ENCODE peak calls at places on chromosomes 7 and 10, in nine cellular contexts. E is fibroblast of lung, N is heart left ventricle, O is AG04449, M is GM20000, T is choroid plexus epithelial cell, Z is OCI-LY7, R is body of pancreas, J is glutamatergic neuron. P is an unnamed sample.

GRCh38 chr7:48171190-48171589 is at the start of gene ABCA13:
- DNase-seq in E (peak), O (no peak), T (peak), J (no peak), R (no peak), N (no peak), Z (no peak), M (no peak), P (no peak)

GRCh38 chr7:75962607-75963382 is 31.6 kb downstream of the TMEM120A start:
- DNase-seq in M (no peak), T (peak), O (no peak), N (peak), Z (no peak), J (no peak), E (peak), R (no peak), P (no peak)

GRCh38 chr7:152435384-152436278 is at the start of gene KMT2C:
- DNase-seq in O (no peak), J (peak), E (peak), R (peak), N (peak), M (peak), T (peak), Z (peak), P (peak)

GRCh38 chr10:93073539-93074136 is at the start of gene CYP26A1:
- DNase-seq in E (no peak), J (no peak), T (no peak), M (peak), N (no peak), O (no peak), R (no peak), Z (no peak), P (no peak)

GRCh38 chr10:99849057-99849456 is 66.6 kb downstream of the ABCC2 start:
- DNase-seq in N (no peak), O (no peak), T (no peak), J (no peak), E (no peak), Z (no peak), M (no peak), R (no peak), P (no peak)

GRCh38 chr7:5421626-5422323 is 1.9 kb downstream of the TNRC18 start:
- DNase-seq in Z (no peak), O (no peak), T (peak), E (peak), M (peak), R (peak), N (peak), J (no peak), P (peak)

GRCh38 chr10:12507165-12507870 is 158.0 kb downstream of the CAMK1D start:
- DNase-seq in E (no peak), T (no peak), O (no peak), J (no peak), M (no peak), Z (no peak), N (no peak), R (no peak), P (no peak)

GRCh38 chr10:15636446-15636845 is 83.3 kb downstream of the ITGA8 start:
- DNase-seq in J (no peak), O (no peak), N (no peak), E (no peak), T (no peak), R (no peak), M (no peak), Z (no peak), P (no peak)

GRCh38 chr10:98446656-98447221 is at the start of gene HPS1:
- DNase-seq in E (peak), O (no peak), R (peak), M (peak), T (peak), Z (peak), N (peak), J (peak), P (peak)

GRCh38 chr7:17103170-17103569 is 195.3 kb upstream of the AHR start:
- DNase-seq in N (no peak), J (no peak), O (no peak), R (no peak), M (no peak), Z (no peak), E (no peak), T (no peak), P (no peak)

GRCh38 chr10:126921162-126921561 is 15.9 kb downstream of the DOCK1 start:
- DNase-seq in R (no peak), J (no peak), E (no peak), M (no peak), Z (no peak), T (no peak), N (no peak), O (no peak), P (no peak)

GRCh38 chr10:104580774-104581675 is 60.1 kb upstream of the SORCS3 start:
- DNase-seq in Z (peak), N (peak), O (no peak), R (peak), E (peak), J (peak), T (peak), M (peak), P (peak)

GRCh38 chr10:111598433-111599059 is 521.7 kb downstream of the ADRA2A start:
- DNase-seq in M (peak), N (no peak), O (peak), T (peak), E (peak), J (peak), Z (peak), R (peak), P (peak)

GRCh38 chr7:23107781-23108180 is 2.2 kb downstream of the KLHL7 start:
- DNase-seq in R (no peak), M (no peak), T (no peak), Z (no peak), E (no peak), O (no peak), N (no peak), J (no peak), P (no peak)

GRCh38 chr10:79273603-79274002 is 73.7 kb upstream of the PPIF start:
- DNase-seq in T (no peak), R (no peak), N (peak), O (no peak), E (peak), M (no peak), J (no peak), Z (no peak), P (no peak)

GRCh38 chr10:79275105-79275430 is 72.2 kb upstream of the PPIF start:
- DNase-seq in N (no peak), E (no peak), M (no peak), Z (no peak), T (no peak), R (no peak), J (no peak), O (no peak), P (no peak)

GRCh38 chr10:79272353-79272752 is 74.9 kb upstream of the PPIF start:
- DNase-seq in R (no peak), T (no peak), J (no peak), O (no peak), M (no peak), E (no peak), N (no peak), Z (no peak), P (no peak)

GRCh38 chr10:79275431-79275851 is 71.8 kb upstream of the PPIF start:
- DNase-seq in J (no peak), Z (no peak), N (peak), E (no peak), O (no peak), M (no peak), T (no peak), R (no peak), P (no peak)

GRCh38 chr10:79274279-79275104 is 72.8 kb upstream of the PPIF start:
- DNase-seq in M (no peak), O (no peak), Z (no peak), N (peak), R (peak), J (peak), T (no peak), E (peak), P (no peak)
- TF ChIP-seq CTCF in M (no peak), O (no peak), Z (no peak), N (peak), R (peak), J (no peak), T (no peak), E (peak), P (no peak)

GRCh38 chr7:29851487-29851886 is 45.2 kb downstream of the WIPF3 start:
- DNase-seq in M (no peak), O (no peak), E (no peak), N (peak), T (no peak), Z (no peak), J (no peak), R (peak), P (no peak)

GRCh38 chr7:29853775-29854174 is 47.5 kb downstream of the WIPF3 start:
- DNase-seq in R (no peak), J (no peak), O (no peak), Z (no peak), E (no peak), N (no peak), M (no peak), T (no peak), P (no peak)

GRCh38 chr7:29853072-29853471 is 46.8 kb downstream of the WIPF3 start:
- DNase-seq in Z (no peak), O (no peak), E (no peak), M (no peak), N (no peak), R (peak), J (no peak), T (no peak), P (no peak)

GRCh38 chr7:29852457-29852856 is 46.1 kb downstream of the WIPF3 start:
- DNase-seq in O (no peak), E (no peak), M (no peak), N (no peak), T (no peak), R (no peak), J (no peak), Z (no peak), P (no peak)

GRCh38 chr7:29854257-29854938 is 48.1 kb downstream of the WIPF3 start:
- DNase-seq in N (no peak), M (no peak), T (peak), J (no peak), Z (no peak), R (no peak), O (no peak), E (peak), P (no peak)
- TF ChIP-seq CTCF in N (no peak), M (no peak), T (no peak), J (no peak), Z (no peak), R (no peak), O (no peak), E (no peak), P (peak)

GRCh38 chr7:137488038-137488437 is 144.5 kb upstream of the PTN start:
- DNase-seq in O (no peak), T (peak), R (no peak), E (peak), N (no peak), M (no peak), Z (no peak), J (no peak), P (no peak)
- TF ChIP-seq CTCF in O (peak), T (peak), R (no peak), E (peak), N (no peak), M (no peak), Z (no peak), J (no peak), P (peak)

GRCh38 chr7:104862719-104863118 is 151.3 kb upstream of the KMT2E start:
- DNase-seq in T (peak), E (no peak), M (no peak), R (no peak), N (no peak), J (peak), Z (peak), O (no peak), P (no peak)
- TF ChIP-seq CTCF in T (peak), E (no peak), M (no peak), R (no peak), N (no peak), J (peak), Z (peak), O (peak), P (peak)

DNA sequence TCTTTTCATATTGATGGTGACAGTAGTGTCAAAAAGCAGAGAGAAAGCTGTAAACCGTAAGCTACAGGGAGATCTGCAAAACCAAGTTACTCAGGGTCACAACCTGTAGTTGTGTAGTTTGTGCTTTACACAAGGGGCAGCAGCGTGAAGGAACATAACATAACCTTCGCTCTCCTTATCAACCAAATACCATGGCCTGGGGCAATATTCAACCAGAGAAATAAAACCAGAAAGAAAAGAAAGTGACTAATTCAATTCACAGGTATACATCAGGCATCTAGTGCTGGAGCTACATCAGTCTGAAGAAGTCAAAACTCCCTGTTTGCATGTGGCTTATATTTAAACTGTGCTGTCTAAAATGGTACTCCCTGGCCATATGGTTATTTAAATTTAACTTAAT is 224.3 kb downstream of the TWIST1 start:
- DNase-seq in Z (no peak), T (no peak), O (no peak), N (no peak), J (no peak), M (no peak), R (no peak), E (no peak), P (no peak)
- TF ChIP-seq CTCF in Z (no peak), T (no peak), O (no peak), N (no peak), J (no peak), M (no peak), R (no peak), E (no peak), P (no peak)

GRCh38 chr7:30396379-30396778 is 82.2 kb downstream of the NOD1 start:
- DNase-seq in O (no peak), Z (peak), J (no peak), M (no peak), R (no peak), N (no peak), E (peak), T (peak), P (no peak)
- TF ChIP-seq CTCF in O (no peak), Z (peak), J (no peak), M (no peak), R (no peak), N (no peak), E (no peak), T (peak), P (no peak)

GRCh38 chr7:46490406-46490805 is 569.3 kb upstream of the IGFBP3 start:
- DNase-seq in Z (no peak), R (no peak), N (no peak), E (no peak), J (no peak), T (no peak), O (no peak), M (no peak), P (no peak)

GRCh38 chr7:46479680-46480079 is 558.6 kb upstream of the IGFBP3 start:
- DNase-seq in Z (no peak), M (no peak), J (no peak), E (no peak), N (no peak), O (no peak), R (no peak), T (no peak), P (no peak)

GRCh38 chr7:46480619-46481018 is 559.5 kb upstream of the IGFBP3 start:
- DNase-seq in J (no peak), M (no peak), O (no peak), N (no peak), E (no peak), Z (no peak), R (no peak), T (no peak), P (no peak)

GRCh38 chr7:46486264-46487206 is 565.5 kb upstream of the IGFBP3 start:
- DNase-seq in E (peak), Z (no peak), O (peak), M (no peak), N (peak), T (peak), J (no peak), R (peak), P (no peak)

GRCh38 chr7:46485481-46486065 is 564.5 kb upstream of the IGFBP3 start:
- DNase-seq in O (no peak), R (no peak), T (peak), J (no peak), E (peak), Z (no peak), N (no peak), M (no peak), P (no peak)
- TF ChIP-seq CTCF in O (peak), R (no peak), T (peak), J (no peak), E (no peak), Z (no peak), N (no peak), M (no peak), P (no peak)

GRCh38 chr10:47260505-47261111 is 39.4 kb upstream of the GDF10 start:
- DNase-seq in R (no peak), T (no peak), J (peak), N (peak), E (no peak), M (no peak), Z (no peak), O (no peak), P (no peak)
- TF ChIP-seq CTCF in R (no peak), T (peak), J (no peak), N (no peak), E (no peak), M (no peak), Z (no peak), O (no peak), P (no peak)

GRCh38 chr7:106175507-106175906 is 63.4 kb upstream of the SYPL1 start:
- DNase-seq in R (no peak), J (no peak), O (no peak), N (no peak), Z (no peak), M (no peak), T (no peak), E (no peak), P (no peak)
- TF ChIP-seq CTCF in R (no peak), J (no peak), O (no peak), N (no peak), Z (no peak), M (no peak), T (no peak), E (no peak), P (no peak)

P was measured in progenitor cell of endocrine pancreas.